ENCODE peak calls at places on chromosomes 3 and 15, in five cellular contexts. K is MCF 10A; Y is activated T-cell treated with anti-CD3 and anti-CD28 coated beads, Interleukin-2, amount 50 U/mL, for 24 hours; C is fibroblast of villous mesenchyme; H is ELF-1. O is an unnamed sample.

GRCh38 chr3:133262371-133262770 is 137.5 kb upstream of the BFSP2 start:
- DNase-seq in K (no peak), Y (no peak), C (no peak), H (no peak), O (no peak)

GRCh38 chr3:12601072-12601471 is 44.2 kb downstream of the MKRN2 start:
- DNase-seq in K (no peak), Y (no peak), C (peak; percentile 13), H (no peak), O (no peak)

GRCh38 chr15:74182131-74182530 is 8.6 kb downstream of the ISLR start:
- DNase-seq in K (no peak), Y (no peak), C (no peak), H (no peak), O (no peak)

GRCh38 chr3:117719316-117719926 is 1009.8 kb downstream of the TUSC7 start:
- DNase-seq in K (peak; percentile 29), Y (no peak), C (peak; percentile 27), H (no peak), O (no peak)

GRCh38 chr3:10353160-10353559 is 32.2 kb upstream of the SEC13 start:
- DNase-seq in K (no peak), Y (no peak), C (no peak), H (no peak), O (no peak)

GRCh38 chr15:90529369-90530249 is at the start of gene CRTC3:
- DNase-seq in K (peak; percentile 45), Y (peak; percentile 81), C (peak; percentile 56), H (peak; percentile 52), O (peak; percentile 25)

GRCh38 chr3:157088506-157089454 is 71.2 kb downstream of the CCNL1 start:
- DNase-seq in K (peak; percentile 87), Y (peak; percentile 94), C (peak; percentile 98), H (peak; percentile 97), O (peak; percentile 89)

GRCh38 chr3:187739125-187739560 is 6.1 kb downstream of the BCL6 start:
- DNase-seq in K (no peak), Y (peak; percentile 69), C (no peak), H (no peak), O (no peak)

GRCh38 chr3:154151969-154152368 is 30.8 kb downstream of the ARHGEF26 start:
- DNase-seq in K (no peak), Y (no peak), C (peak; percentile 37), H (no peak), O (peak; percentile 35)

GRCh38 chr15:62119224-62119925 is 45.7 kb downstream of the C2CD4B start:
- DNase-seq in K (peak; percentile 94), Y (no peak), C (peak; percentile 96), H (no peak), O (peak; percentile 98)

GRCh38 chr15:50163719-50164410 is 18.1 kb upstream of the SLC27A2 start:
- DNase-seq in K (no peak), Y (no peak), C (no peak), H (no peak), O (peak; percentile 43)

GRCh38 chr3:169535584-169535983 is 127.9 kb downstream of the MECOM start:
- DNase-seq in K (no peak), Y (no peak), C (no peak), H (no peak), O (no peak)

GRCh38 chr15:91329914-91330313 is 229.9 kb downstream of the SV2B start:
- DNase-seq in K (no peak), Y (no peak), C (no peak), H (no peak), O (no peak)

GRCh38 chr3:123705886-123706285 is 121.0 kb upstream of the HACD2 start:
- DNase-seq in K (no peak), Y (no peak), C (no peak), H (no peak), O (no peak)

GRCh38 chr3:170306015-170306414 is 51.5 kb upstream of the SKIL start:
- DNase-seq in K (no peak), Y (no peak), C (no peak), H (no peak), O (no peak)

GRCh38 chr3:135964160-135964955 is 1.2 kb upstream of the PPP2R3A start:
- DNase-seq in K (no peak), Y (no peak), C (no peak), H (peak; percentile 4), O (no peak)

GRCh38 chr15:91118796-91119590 is 18.9 kb downstream of the SV2B start:
- DNase-seq in K (no peak), Y (no peak), C (no peak), H (no peak), O (no peak)

GRCh38 chr3:104069114-104069513 is 1297.6 kb upstream of the ALCAM start:
- DNase-seq in K (peak; percentile 8), Y (no peak), C (no peak), H (no peak), O (peak; percentile 59)

GRCh38 chr3:31958721-31959152 is 22.3 kb downstream of the OSBPL10 start:
- DNase-seq in K (no peak), Y (no peak), C (no peak), H (no peak), O (no peak)

GRCh38 chr3:42070089-42070885 is 20.9 kb upstream of the TRAK1 start:
- DNase-seq in K (peak; percentile 50), Y (no peak), C (no peak), H (no peak), O (no peak)

GRCh38 chr15:65646486-65646885 is 24.7 kb downstream of the SLC24A1 start:
- DNase-seq in K (no peak), Y (no peak), C (peak; percentile 27), H (no peak), O (no peak)

GRCh38 chr3:184176377-184177330 is 2.0 kb downstream of the AP2M1 start:
- DNase-seq in K (peak; percentile 87), Y (no peak), C (peak; percentile 98), H (peak; percentile 97), O (peak; percentile 65)

GRCh38 chr3:113606539-113607218 is 74.3 kb downstream of the SIDT1 start:
- DNase-seq in K (no peak), Y (peak; percentile 36), C (no peak), H (peak; percentile 8), O (no peak)

GRCh38 chr3:194265505-194265892 is 85.6 kb downstream of the CPN2 start:
- DNase-seq in K (peak; percentile 85), Y (no peak), C (peak; percentile 96), H (peak; percentile 59), O (no peak)

GRCh38 chr15:76553102-76553501 is 216.5 kb downstream of the ISL2 start:
- DNase-seq in K (no peak), Y (no peak), C (no peak), H (no peak), O (no peak)

GRCh38 chr3:36877930-36878685 is 66.7 kb downstream of the TRANK1 start:
- DNase-seq in K (no peak), Y (no peak), C (no peak), H (no peak), O (no peak)

O was measured in foreskin keratinocyte.